ENCODE peak calls at places on chromosomes 5 and 9, in eight cellular contexts. D, N, S, X, M, W, J and B are unnamed samples.
A peak's percentile ranks its signal among the peaks of the same experiment; 100 is the strongest.

GRCh38 chr9:98373622-98374021 is 118.2 kb upstream of the TBC1D2 start:
- DNase-seq in D (no peak), N (no peak), S (no peak), X (no peak), M (no peak), W (no peak), J (no peak), B (no peak)

GRCh38 chr9:116208417-116209232 is 55.0 kb downstream of the PAPPA start:
- DNase-seq in D (no peak), N (no peak), S (no peak), X (no peak), M (no peak), W (no peak), J (no peak), B (no peak)

GRCh38 chr5:73254634-73255033 is 81.6 kb downstream of the TMEM174 start:
- DNase-seq in D (no peak), N (no peak), S (no peak), X (no peak), M (no peak), W (no peak), J (no peak), B (no peak)

GRCh38 chr5:151068571-151069197 is 12.2 kb downstream of the TNIP1 start:
- DNase-seq in D (no peak), N (no peak), S (no peak), X (no peak), M (no peak), W (no peak), J (peak; percentile 45), B (peak; percentile 51)

GRCh38 chr5:119743927-119744326 is 114.6 kb downstream of the FAM170A start:
- DNase-seq in D (no peak), N (peak; percentile 4), S (peak; percentile 88), X (no peak), M (no peak), W (peak; percentile 26), J (peak; percentile 47), B (no peak)

GRCh38 chr9:97387936-97388684 is 23.8 kb upstream of the TDRD7 start:
- DNase-seq in D (no peak), N (no peak), S (peak; percentile 49), X (no peak), M (no peak), W (no peak), J (peak; percentile 15), B (no peak)

GRCh38 chr9:127316586-127317383 is 52.2 kb downstream of the GARNL3 start:
- DNase-seq in D (no peak), N (no peak), S (no peak), X (no peak), M (no peak), W (no peak), J (no peak), B (no peak)

GRCh38 chr9:120875643-120875953 is 1.4 kb downstream of the PHF19 start:
- DNase-seq in D (no peak), N (no peak), S (no peak), X (no peak), M (no peak), W (no peak), J (no peak), B (no peak)

GRCh38 chr5:63128018-63128417 is 549.4 kb downstream of the LRRC70 start:
- DNase-seq in D (no peak), N (no peak), S (no peak), X (no peak), M (no peak), W (no peak), J (no peak), B (no peak)

GRCh38 chr5:143401846-143402463 is 1.5 kb downstream of the NR3C1 start:
- DNase-seq in D (no peak), N (no peak), S (peak; percentile 59), X (no peak), M (no peak), W (no peak), J (no peak), B (no peak)

GRCh38 chr9:83061036-83061435 is 1.9 kb downstream of the RASEF start:
- DNase-seq in D (no peak), N (no peak), S (peak; percentile 2), X (no peak), M (no peak), W (no peak), J (no peak), B (no peak)

GRCh38 chr5:106522296-106522695 is 1148.4 kb downstream of the EFNA5 start:
- DNase-seq in D (no peak), N (no peak), S (no peak), X (no peak), M (no peak), W (no peak), J (no peak), B (no peak)

GRCh38 chr5:158051036-158051435 is 192.1 kb upstream of the CLINT1 start:
- DNase-seq in D (no peak), N (no peak), S (peak; percentile 37), X (no peak), M (no peak), W (no peak), J (no peak), B (no peak)

GRCh38 chr5:143029293-143029692 is 259.1 kb downstream of the ARHGAP26 start:
- DNase-seq in D (no peak), N (no peak), S (no peak), X (no peak), M (no peak), W (no peak), J (no peak), B (no peak)

GRCh38 chr5:150670961-150671337 is 9.9 kb downstream of the MYOZ3 start:
- DNase-seq in D (no peak), N (no peak), S (peak; percentile 53), X (no peak), M (no peak), W (no peak), J (no peak), B (no peak)

GRCh38 chr5:178111925-178112324 is 1.4 kb upstream of the N4BP3 start:
- DNase-seq in D (no peak), N (no peak), S (no peak), X (no peak), M (no peak), W (no peak), J (no peak), B (no peak)

GRCh38 chr5:54178991-54179390 is 131.4 kb downstream of the ARL15 start:
- DNase-seq in D (no peak), N (no peak), S (no peak), X (no peak), M (no peak), W (no peak), J (no peak), B (no peak)

GRCh38 chr5:109645591-109646236 is 44.0 kb upstream of the MAN2A1 start:
- DNase-seq in D (no peak), N (peak; percentile 11), S (peak; percentile 91), X (no peak), M (no peak), W (no peak), J (no peak), B (no peak)

GRCh38 chr5:72709341-72709740 is 107.1 kb upstream of the TNPO1 start:
- DNase-seq in D (no peak), N (no peak), S (no peak), X (no peak), M (no peak), W (no peak), J (no peak), B (no peak)

GRCh38 chr5:77987988-77988387 is 211.8 kb upstream of the TBCA start:
- DNase-seq in D (peak; percentile 57), N (no peak), S (no peak), X (no peak), M (no peak), W (no peak), J (no peak), B (no peak)

GRCh38 chr5:88885043-88885442 is 2.1 kb upstream of the MEF2C start:
- DNase-seq in D (no peak), N (no peak), S (no peak), X (no peak), M (no peak), W (no peak), J (no peak), B (no peak)

GRCh38 chr5:140317859-140318258 is 15.0 kb upstream of the PFDN1 start:
- DNase-seq in D (no peak), N (no peak), S (no peak), X (no peak), M (no peak), W (no peak), J (no peak), B (no peak)

GRCh38 chr5:54795284-54795683 is 190.1 kb downstream of the ESM1 start:
- DNase-seq in D (no peak), N (no peak), S (no peak), X (no peak), M (no peak), W (no peak), J (no peak), B (no peak)